ENCODE peak calls at places on chromosomes 1 and 21, in five cellular contexts. U is K562, T is HepG2, Y is GM12878, X is SK-N-SH. G is an unnamed sample.

GRCh38 chr21:14541840-14542495 is 4.1 kb downstream of the SAMSN1 start:
- DNase-seq in U (no peak), T (no peak), Y (no peak), X (no peak), G (no peak)

GRCh38 chr1:198175418-198176170 is 18.8 kb downstream of the NEK7 start:
- DNase-seq in U (no peak), T (no peak), Y (no peak), X (no peak), G (no peak)

GRCh38 chr1:92926873-92927272 is 34.4 kb downstream of the DIPK1A start:
- DNase-seq in U (no peak), T (no peak), Y (no peak), X (no peak), G (no peak)

GRCh38 chr1:162310337-162310736 is 66.3 kb downstream of the SPATA46 start:
- DNase-seq in U (no peak), T (no peak), Y (no peak), X (no peak), G (no peak)

GRCh38 chr1:1330366-1331067 is 563 bp upstream of the TAS1R3 start:
- DNase-seq in U (no peak), T (no peak), Y (no peak), X (peak; percentile 56), G (no peak)

GRCh38 chr1:17877896-17878295 is 122.8 kb downstream of the ACTL8 start:
- DNase-seq in U (no peak), T (no peak), Y (no peak), X (no peak), G (no peak)

GRCh38 chr1:231827337-231828105 is 200.9 kb downstream of the DISC1 start:
- DNase-seq in U (no peak), T (peak; percentile 13), Y (no peak), X (no peak), G (no peak)

GRCh38 chr1:116521186-116521585 is 49.6 kb downstream of the CD58 start:
- DNase-seq in U (no peak), T (no peak), Y (no peak), X (no peak), G (no peak)

GRCh38 chr1:24018611-24019580 is 38.8 kb upstream of the SRSF10 start:
- DNase-seq in U (peak; percentile 77), T (peak; percentile 98), Y (no peak), X (peak; percentile 33), G (peak; percentile 53)

GRCh38 chr1:5451671-5452070 is 540.6 kb downstream of the NPHP4 start:
- DNase-seq in U (no peak), T (no peak), Y (no peak), X (no peak), G (no peak)

GRCh38 chr21:36321325-36322082 is 1.5 kb downstream of the MORC3 start:
- DNase-seq in U (peak; percentile 69), T (no peak), Y (no peak), X (peak; percentile 63), G (no peak)

GRCh38 chr1:25145775-25146381 is 86.4 kb downstream of the SYF2 start:
- DNase-seq in U (no peak), T (no peak), Y (no peak), X (no peak), G (no peak)

GRCh38 chr1:229158317-229159294 is 112.3 kb upstream of the RAB4A start:
- DNase-seq in U (no peak), T (no peak), Y (no peak), X (no peak), G (no peak)

GRCh38 chr1:204296431-204296988 is 63.2 kb downstream of the PLEKHA6 start:
- DNase-seq in U (no peak), T (peak; percentile 41), Y (no peak), X (no peak), G (no peak)

GRCh38 chr1:65209005-65209885 is 61.2 kb downstream of the AK4 start:
- DNase-seq in U (peak; percentile 77), T (peak; percentile 38), Y (no peak), X (peak; percentile 69), G (no peak)

GRCh38 chr1:237411621-237412020 is 369.6 kb downstream of the RYR2 start:
- DNase-seq in U (no peak), T (no peak), Y (no peak), X (no peak), G (no peak)

GRCh38 chr1:31755197-31755611 is 8.9 kb downstream of the ADGRB2 start:
- DNase-seq in U (no peak), T (no peak), Y (no peak), X (peak; percentile 69), G (no peak)

GRCh38 chr21:27036736-27037301 is 69.9 kb upstream of the ADAMTS5 start:
- DNase-seq in U (no peak), T (no peak), Y (no peak), X (no peak), G (no peak)

GRCh38 chr1:230128569-230129269 is 61.7 kb downstream of the GALNT2 start:
- DNase-seq in U (peak; percentile 18), T (no peak), Y (no peak), X (no peak), G (no peak)

GRCh38 chr1:50108497-50109073 is at the start of gene ELAVL4:
- DNase-seq in U (peak; percentile 8), T (no peak), Y (no peak), X (peak; percentile 40), G (no peak)

GRCh38 chr1:65108025-65108692 is 39.8 kb upstream of the AK4 start:
- DNase-seq in U (no peak), T (no peak), Y (no peak), X (no peak), G (no peak)

GRCh38 chr1:217907504-217907903 is 276.4 kb downstream of the SPATA17 start:
- DNase-seq in U (no peak), T (no peak), Y (no peak), X (no peak), G (no peak)

GRCh38 chr1:203046984-203047630 is 20.8 kb downstream of the PPFIA4 start:
- DNase-seq in U (no peak), T (no peak), Y (no peak), X (no peak), G (no peak)

GRCh38 chr1:54976747-54977146 is 3.7 kb upstream of the TMEM61 start:
- DNase-seq in U (no peak), T (no peak), Y (no peak), X (no peak), G (no peak)

GRCh38 chr1:180168786-180169640 is 14.3 kb downstream of the QSOX1 start:
- DNase-seq in U (peak; percentile 74), T (peak; percentile 43), Y (no peak), X (peak; percentile 78), G (no peak)

GRCh38 chr21:36917487-36918158 is 48.8 kb downstream of the HLCS start:
- DNase-seq in U (peak; percentile 25), T (peak; percentile 55), Y (no peak), X (no peak), G (peak; percentile 34)

GRCh38 chr1:192272732-192273131 is 44.1 kb upstream of the RGS21 start:
- DNase-seq in U (peak; percentile 34), T (no peak), Y (no peak), X (no peak), G (no peak)

GRCh38 chr1:31943546-31944184 is 5.5 kb upstream of the PTP4A2 start:
- DNase-seq in U (no peak), T (no peak), Y (no peak), X (no peak), G (no peak)

GRCh38 chr1:241401156-241401555 is 44.2 kb upstream of the RGS7 start:
- DNase-seq in U (no peak), T (no peak), Y (no peak), X (no peak), G (no peak)

GRCh38 chr1:85316324-85316723 is 39.9 kb upstream of the BCL10 start:
- DNase-seq in U (no peak), T (no peak), Y (no peak), X (no peak), G (no peak)

GRCh38 chr1:57796609-57797008 is 372.7 kb upstream of the DAB1 start:
- DNase-seq in U (no peak), T (no peak), Y (no peak), X (no peak), G (no peak)

GRCh38 chr1:90768826-90769225 is 51.7 kb upstream of the BARHL2 start:
- DNase-seq in U (no peak), T (no peak), Y (no peak), X (no peak), G (no peak)

GRCh38 chr1:158717344-158717743 is 3.2 kb downstream of the OR6K3 start:
- DNase-seq in U (no peak), T (no peak), Y (no peak), X (no peak), G (no peak)

GRCh38 chr1:201153474-201154388 is 543 bp downstream of the TMEM9 start:
- DNase-seq in U (peak; percentile 80), T (no peak), Y (no peak), X (no peak), G (no peak)

GRCh38 chr1:229024528-229025119 is 246.3 kb upstream of the RAB4A start:
- DNase-seq in U (peak; percentile 77), T (peak; percentile 59), Y (no peak), X (no peak), G (no peak)

GRCh38 chr1:153548722-153549695 is at the start of gene S100A3:
- DNase-seq in U (no peak), T (no peak), Y (no peak), X (no peak), G (no peak)
- TF ChIP-seq EP300 in U (no peak), T (no peak), Y (no peak), X (no peak), G (peak; percentile 70)

GRCh38 chr1:80767711-80768110 is 1033.0 kb upstream of the ADGRL2 start:
- DNase-seq in U (no peak), T (no peak), Y (no peak), X (no peak), G (no peak)
- TF ChIP-seq SIN3A in U (no peak), T (no peak), Y (no peak), X (no peak), G (no peak)

DNA sequence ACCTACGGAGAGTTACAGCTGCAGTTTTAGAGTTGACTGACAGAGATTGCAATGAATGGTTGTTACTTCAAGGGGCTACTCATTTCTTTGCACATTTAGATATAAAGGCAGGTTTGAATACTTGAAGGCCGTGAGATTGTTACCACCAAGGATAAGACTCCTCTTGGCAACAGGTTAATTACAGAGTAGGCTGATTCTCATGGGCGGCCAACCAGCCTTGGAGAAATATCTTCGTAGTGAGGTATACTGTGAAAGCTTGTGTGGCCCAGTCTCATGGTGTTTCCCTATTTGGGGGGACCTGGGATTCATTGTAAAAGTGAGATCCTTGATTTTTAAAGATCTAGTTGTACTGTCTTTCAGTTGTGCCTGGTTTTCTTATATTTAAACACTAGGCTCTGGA is 103.2 kb upstream of the OLFM3 start:
- DNase-seq in U (no peak), T (no peak), Y (no peak), X (no peak), G (no peak)
- TF ChIP-seq EP300 in U (no peak), T (no peak), Y (no peak), X (no peak), G (no peak)

GRCh38 chr1:21182181-21182711 is 5.5 kb upstream of the EIF4G3 start:
- DNase-seq in U (no peak), T (no peak), Y (no peak), X (no peak), G (no peak)
- TF ChIP-seq SIN3A in U (no peak), T (no peak), Y (no peak), X (no peak), G (no peak)

GRCh38 chr1:167714098-167714850 is 7.5 kb upstream of the MPZL1 start:
- DNase-seq in U (peak; percentile 83), T (peak; percentile 68), Y (peak; percentile 85), X (peak; percentile 86), G (peak; percentile 99)
- TF ChIP-seq EP300 in U (peak; percentile 74), T (no peak), Y (no peak), X (no peak), G (no peak)